ENCODE peak calls at places on chromosomes 6 and 20, in four cellular contexts. One of them, this sample, is unnamed.

GRCh38 chr6:120913519-120913918 is 420.8 kb downstream of the TBC1D32 start:
- ATAC-seq in stimulated activated naive CD8-positive, alpha-beta T cell treated with anti-CD3 and anti-CD28 coated beads, Interleukin-15, amount 100 ng/mL, for 72 hours: no peak
- ATAC-seq in upper lobe of right lung: no peak
- ATAC-seq in Panc1: no peak
- ATAC-seq in this sample: no peak

GRCh38 chr20:48932375-48932941 is 10.9 kb downstream of the ARFGEF2 start:
- ATAC-seq in stimulated activated naive CD8-positive, alpha-beta T cell treated with anti-CD3 and anti-CD28 coated beads, Interleukin-15, amount 100 ng/mL, for 72 hours: no peak
- ATAC-seq in upper lobe of right lung: peak
- ATAC-seq in Panc1: peak
- ATAC-seq in this sample: no peak

GRCh38 chr6:148724428-148724827 is 22.4 kb upstream of the UST start:
- ATAC-seq in stimulated activated naive CD8-positive, alpha-beta T cell treated with anti-CD3 and anti-CD28 coated beads, Interleukin-15, amount 100 ng/mL, for 72 hours: no peak
- ATAC-seq in upper lobe of right lung: no peak
- ATAC-seq in Panc1: no peak
- ATAC-seq in this sample: no peak

GRCh38 chr6:111101987-111102386 is 14.7 kb downstream of the SLC16A10 start:
- ATAC-seq in stimulated activated naive CD8-positive, alpha-beta T cell treated with anti-CD3 and anti-CD28 coated beads, Interleukin-15, amount 100 ng/mL, for 72 hours: no peak
- ATAC-seq in upper lobe of right lung: no peak
- ATAC-seq in Panc1: no peak
- ATAC-seq in this sample: no peak

GRCh38 chr6:15950962-15951569 is 177.8 kb upstream of the MYLIP start:
- ATAC-seq in stimulated activated naive CD8-positive, alpha-beta T cell treated with anti-CD3 and anti-CD28 coated beads, Interleukin-15, amount 100 ng/mL, for 72 hours: no peak
- ATAC-seq in upper lobe of right lung: no peak
- ATAC-seq in Panc1: no peak
- ATAC-seq in this sample: no peak

GRCh38 chr6:35185971-35186370 is 27.8 kb upstream of the SCUBE3 start:
- ATAC-seq in stimulated activated naive CD8-positive, alpha-beta T cell treated with anti-CD3 and anti-CD28 coated beads, Interleukin-15, amount 100 ng/mL, for 72 hours: no peak
- ATAC-seq in upper lobe of right lung: no peak
- ATAC-seq in Panc1: no peak
- ATAC-seq in this sample: no peak

GRCh38 chr6:136763255-136763654 is 29.0 kb downstream of the MAP3K5 start:
- ATAC-seq in stimulated activated naive CD8-positive, alpha-beta T cell treated with anti-CD3 and anti-CD28 coated beads, Interleukin-15, amount 100 ng/mL, for 72 hours: no peak
- ATAC-seq in upper lobe of right lung: no peak
- ATAC-seq in Panc1: no peak
- ATAC-seq in this sample: no peak

GRCh38 chr20:7505152-7505834 is 435.0 kb downstream of the HAO1 start:
- ATAC-seq in stimulated activated naive CD8-positive, alpha-beta T cell treated with anti-CD3 and anti-CD28 coated beads, Interleukin-15, amount 100 ng/mL, for 72 hours: no peak
- ATAC-seq in upper lobe of right lung: no peak
- ATAC-seq in Panc1: no peak
- ATAC-seq in this sample: no peak

GRCh38 chr6:35776364-35777215 is at the start of gene CLPSL2:
- ATAC-seq in stimulated activated naive CD8-positive, alpha-beta T cell treated with anti-CD3 and anti-CD28 coated beads, Interleukin-15, amount 100 ng/mL, for 72 hours: peak
- ATAC-seq in upper lobe of right lung: peak
- ATAC-seq in Panc1: peak
- ATAC-seq in this sample: peak

GRCh38 chr6:44524491-44525227 is 137.2 kb downstream of the CDC5L start:
- ATAC-seq in stimulated activated naive CD8-positive, alpha-beta T cell treated with anti-CD3 and anti-CD28 coated beads, Interleukin-15, amount 100 ng/mL, for 72 hours: no peak
- ATAC-seq in upper lobe of right lung: no peak
- ATAC-seq in Panc1: no peak
- ATAC-seq in this sample: peak

GRCh38 chr20:6074145-6074561 is 20.3 kb upstream of the LRRN4 start:
- ATAC-seq in stimulated activated naive CD8-positive, alpha-beta T cell treated with anti-CD3 and anti-CD28 coated beads, Interleukin-15, amount 100 ng/mL, for 72 hours: peak
- ATAC-seq in upper lobe of right lung: peak
- ATAC-seq in Panc1: peak
- ATAC-seq in this sample: no peak

GRCh38 chr6:18978330-18979128 is 591.4 kb downstream of the RNF144B start:
- ATAC-seq in stimulated activated naive CD8-positive, alpha-beta T cell treated with anti-CD3 and anti-CD28 coated beads, Interleukin-15, amount 100 ng/mL, for 72 hours: no peak
- ATAC-seq in upper lobe of right lung: peak
- ATAC-seq in Panc1: no peak
- ATAC-seq in this sample: no peak

GRCh38 chr6:43216200-43216599 is 13.1 kb downstream of the DNPH1 start:
- ATAC-seq in stimulated activated naive CD8-positive, alpha-beta T cell treated with anti-CD3 and anti-CD28 coated beads, Interleukin-15, amount 100 ng/mL, for 72 hours: no peak
- ATAC-seq in upper lobe of right lung: peak
- ATAC-seq in Panc1: no peak
- ATAC-seq in this sample: peak

GRCh38 chr6:77324851-77325250 is 138.4 kb downstream of the HTR1B start:
- ATAC-seq in stimulated activated naive CD8-positive, alpha-beta T cell treated with anti-CD3 and anti-CD28 coated beads, Interleukin-15, amount 100 ng/mL, for 72 hours: no peak
- ATAC-seq in upper lobe of right lung: no peak
- ATAC-seq in Panc1: no peak
- ATAC-seq in this sample: no peak

GRCh38 chr20:50198211-50198666 is 7.6 kb downstream of the CEBPB start:
- ATAC-seq in stimulated activated naive CD8-positive, alpha-beta T cell treated with anti-CD3 and anti-CD28 coated beads, Interleukin-15, amount 100 ng/mL, for 72 hours: peak
- ATAC-seq in upper lobe of right lung: peak
- ATAC-seq in Panc1: no peak
- ATAC-seq in this sample: no peak

GRCh38 chr6:15270402-15270801 is 24.5 kb downstream of the JARID2 start:
- ATAC-seq in stimulated activated naive CD8-positive, alpha-beta T cell treated with anti-CD3 and anti-CD28 coated beads, Interleukin-15, amount 100 ng/mL, for 72 hours: no peak
- ATAC-seq in upper lobe of right lung: no peak
- ATAC-seq in Panc1: no peak
- ATAC-seq in this sample: peak

GRCh38 chr6:34922177-34922663 is 33.2 kb downstream of the ANKS1A start:
- ATAC-seq in stimulated activated naive CD8-positive, alpha-beta T cell treated with anti-CD3 and anti-CD28 coated beads, Interleukin-15, amount 100 ng/mL, for 72 hours: no peak
- ATAC-seq in upper lobe of right lung: no peak
- ATAC-seq in Panc1: peak
- ATAC-seq in this sample: peak

GRCh38 chr6:122645256-122645655 is 35.1 kb downstream of the PKIB start:
- ATAC-seq in stimulated activated naive CD8-positive, alpha-beta T cell treated with anti-CD3 and anti-CD28 coated beads, Interleukin-15, amount 100 ng/mL, for 72 hours: no peak
- ATAC-seq in upper lobe of right lung: no peak
- ATAC-seq in Panc1: no peak
- ATAC-seq in this sample: no peak

GRCh38 chr6:51049288-51049982 is 230.8 kb downstream of the TFAP2B start:
- ATAC-seq in stimulated activated naive CD8-positive, alpha-beta T cell treated with anti-CD3 and anti-CD28 coated beads, Interleukin-15, amount 100 ng/mL, for 72 hours: no peak
- ATAC-seq in upper lobe of right lung: no peak
- ATAC-seq in Panc1: no peak
- ATAC-seq in this sample: peak

GRCh38 chr6:18213439-18213838 is 50.9 kb downstream of the DEK start:
- ATAC-seq in stimulated activated naive CD8-positive, alpha-beta T cell treated with anti-CD3 and anti-CD28 coated beads, Interleukin-15, amount 100 ng/mL, for 72 hours: no peak
- ATAC-seq in upper lobe of right lung: no peak
- ATAC-seq in Panc1: no peak
- ATAC-seq in this sample: no peak

GRCh38 chr6:36998723-36999466 is 6.6 kb upstream of the FGD2 start:
- ATAC-seq in stimulated activated naive CD8-positive, alpha-beta T cell treated with anti-CD3 and anti-CD28 coated beads, Interleukin-15, amount 100 ng/mL, for 72 hours: no peak
- ATAC-seq in upper lobe of right lung: no peak
- ATAC-seq in Panc1: no peak
- ATAC-seq in this sample: no peak

GRCh38 chr6:131001113-131001776 is 61.8 kb downstream of the EPB41L2 start:
- ATAC-seq in stimulated activated naive CD8-positive, alpha-beta T cell treated with anti-CD3 and anti-CD28 coated beads, Interleukin-15, amount 100 ng/mL, for 72 hours: no peak
- ATAC-seq in upper lobe of right lung: no peak
- ATAC-seq in Panc1: peak
- ATAC-seq in this sample: peak

GRCh38 chr20:51158226-51158625 is 135.3 kb upstream of the KCNG1 start:
- ATAC-seq in stimulated activated naive CD8-positive, alpha-beta T cell treated with anti-CD3 and anti-CD28 coated beads, Interleukin-15, amount 100 ng/mL, for 72 hours: no peak
- ATAC-seq in upper lobe of right lung: no peak
- ATAC-seq in Panc1: no peak
- ATAC-seq in this sample: no peak

GRCh38 chr6:158970640-158971291 is 29.2 kb downstream of the RSPH3 start:
- ATAC-seq in stimulated activated naive CD8-positive, alpha-beta T cell treated with anti-CD3 and anti-CD28 coated beads, Interleukin-15, amount 100 ng/mL, for 72 hours: no peak
- ATAC-seq in upper lobe of right lung: no peak
- ATAC-seq in Panc1: no peak
- ATAC-seq in this sample: peak

GRCh38 chr6:3615391-3616380 is 135.8 kb downstream of the PXDC1 start:
- ATAC-seq in stimulated activated naive CD8-positive, alpha-beta T cell treated with anti-CD3 and anti-CD28 coated beads, Interleukin-15, amount 100 ng/mL, for 72 hours: no peak
- ATAC-seq in upper lobe of right lung: no peak
- ATAC-seq in Panc1: no peak
- ATAC-seq in this sample: no peak

GRCh38 chr6:1482381-1483166 is 93.2 kb downstream of the FOXF2 start:
- ATAC-seq in stimulated activated naive CD8-positive, alpha-beta T cell treated with anti-CD3 and anti-CD28 coated beads, Interleukin-15, amount 100 ng/mL, for 72 hours: no peak
- ATAC-seq in upper lobe of right lung: no peak
- ATAC-seq in Panc1: no peak
- ATAC-seq in this sample: no peak

GRCh38 chr20:44576297-44576696 is 6.1 kb upstream of the PKIG start:
- ATAC-seq in stimulated activated naive CD8-positive, alpha-beta T cell treated with anti-CD3 and anti-CD28 coated beads, Interleukin-15, amount 100 ng/mL, for 72 hours: no peak
- ATAC-seq in upper lobe of right lung: peak
- ATAC-seq in Panc1: peak
- ATAC-seq in this sample: peak

GRCh38 chr20:36468149-36469000 is 72.9 kb upstream of the MYL9 start:
- ATAC-seq in stimulated activated naive CD8-positive, alpha-beta T cell treated with anti-CD3 and anti-CD28 coated beads, Interleukin-15, amount 100 ng/mL, for 72 hours: no peak
- ATAC-seq in upper lobe of right lung: no peak
- ATAC-seq in Panc1: peak
- ATAC-seq in this sample: no peak

GRCh38 chr20:33069706-33070105 is 9.7 kb upstream of the BPIFB4 start:
- ATAC-seq in stimulated activated naive CD8-positive, alpha-beta T cell treated with anti-CD3 and anti-CD28 coated beads, Interleukin-15, amount 100 ng/mL, for 72 hours: no peak
- ATAC-seq in upper lobe of right lung: no peak
- ATAC-seq in Panc1: no peak
- ATAC-seq in this sample: no peak

GRCh38 chr6:154650351-154650750 is 82.9 kb upstream of the SCAF8 start:
- ATAC-seq in stimulated activated naive CD8-positive, alpha-beta T cell treated with anti-CD3 and anti-CD28 coated beads, Interleukin-15, amount 100 ng/mL, for 72 hours: no peak
- ATAC-seq in upper lobe of right lung: peak
- ATAC-seq in Panc1: no peak
- ATAC-seq in this sample: no peak

GRCh38 chr6:113122060-113122459 is 735.1 kb upstream of the MARCKS start:
- ATAC-seq in stimulated activated naive CD8-positive, alpha-beta T cell treated with anti-CD3 and anti-CD28 coated beads, Interleukin-15, amount 100 ng/mL, for 72 hours: no peak
- ATAC-seq in upper lobe of right lung: no peak
- ATAC-seq in Panc1: peak
- ATAC-seq in this sample: peak

GRCh38 chr6:147201885-147202515 is 2.2 kb upstream of the STXBP5 start:
- ATAC-seq in stimulated activated naive CD8-positive, alpha-beta T cell treated with anti-CD3 and anti-CD28 coated beads, Interleukin-15, amount 100 ng/mL, for 72 hours: no peak
- ATAC-seq in upper lobe of right lung: peak
- ATAC-seq in Panc1: peak
- ATAC-seq in this sample: no peak

GRCh38 chr6:4401408-4402367 is 266.3 kb upstream of the ECI2 start:
- ATAC-seq in stimulated activated naive CD8-positive, alpha-beta T cell treated with anti-CD3 and anti-CD28 coated beads, Interleukin-15, amount 100 ng/mL, for 72 hours: no peak
- ATAC-seq in upper lobe of right lung: no peak
- ATAC-seq in Panc1: peak
- ATAC-seq in this sample: peak

GRCh38 chr6:13454286-13455221 is 32.8 kb downstream of the GFOD1 start:
- ATAC-seq in stimulated activated naive CD8-positive, alpha-beta T cell treated with anti-CD3 and anti-CD28 coated beads, Interleukin-15, amount 100 ng/mL, for 72 hours: peak
- ATAC-seq in upper lobe of right lung: peak
- ATAC-seq in Panc1: no peak
- ATAC-seq in this sample: peak

GRCh38 chr20:37357481-37358365 is 11.8 kb downstream of the SRC start:
- ATAC-seq in stimulated activated naive CD8-positive, alpha-beta T cell treated with anti-CD3 and anti-CD28 coated beads, Interleukin-15, amount 100 ng/mL, for 72 hours: no peak
- ATAC-seq in upper lobe of right lung: peak
- ATAC-seq in Panc1: no peak
- ATAC-seq in this sample: peak

GRCh38 chr6:140586426-140587061 is 1212.1 kb upstream of the CITED2 start:
- ATAC-seq in stimulated activated naive CD8-positive, alpha-beta T cell treated with anti-CD3 and anti-CD28 coated beads, Interleukin-15, amount 100 ng/mL, for 72 hours: peak
- ATAC-seq in upper lobe of right lung: peak
- ATAC-seq in Panc1: no peak
- ATAC-seq in this sample: no peak

This sample was measured in esophagus mucosa.